ENCODE peak calls at places on chromosomes 4 and X, in six cellular contexts. F, O, K, T, I and B are unnamed samples.

GRCh38 chr4:144579411-144580020 is 66.4 kb upstream of the HHIP start:
- DNase-seq in T (no peak), K (no peak), I (no peak), F (no peak), O (no peak), B (no peak)

GRCh38 chrX:8273451-8273894 is 102.4 kb upstream of the VCX2 start:
- DNase-seq in T (no peak), F (no peak), O (no peak), K (no peak), I (no peak), B (no peak)

GRCh38 chr4:93780080-93780479 is 48.5 kb upstream of the ATOH1 start:
- DNase-seq in T (no peak), F (no peak), O (no peak), I (no peak), K (no peak), B (no peak)

GRCh38 chrX:107710617-107711391 is 64.8 kb downstream of the TSC22D3 start:
- DNase-seq in F (peak; percentile 59), O (peak; percentile 58), T (no peak), K (peak; percentile 46), I (peak; percentile 41), B (peak; percentile 73)

GRCh38 chr4:65018313-65018712 is 609.1 kb upstream of the TECRL start:
- DNase-seq in I (no peak), T (no peak), F (no peak), O (no peak), K (no peak), B (no peak)

GRCh38 chr4:77617203-77617602 is 11.6 kb downstream of the CXCL13 start:
- DNase-seq in I (no peak), T (no peak), F (no peak), K (no peak), O (no peak), B (no peak)

GRCh38 chrX:150316564-150316963 is 46.6 kb upstream of the MAMLD1 start:
- DNase-seq in F (no peak), I (peak; percentile 19), T (no peak), O (no peak), K (no peak), B (no peak)

GRCh38 chr4:89410687-89411086 is 103.1 kb upstream of the GPRIN3 start:
- DNase-seq in I (no peak), T (no peak), K (no peak), O (no peak), F (no peak), B (no peak)

GRCh38 chrX:21905976-21906375 is 34.5 kb upstream of the SMS start:
- DNase-seq in T (no peak), K (no peak), F (no peak), I (no peak), O (no peak), B (no peak)

GRCh38 chrX:314781-315595 is 3.6 kb downstream of the GTPBP6 start:
- DNase-seq in T (no peak), I (no peak), K (no peak), O (no peak), F (no peak), B (no peak)

GRCh38 chr4:7322166-7322991 is 112.4 kb downstream of the PSAPL1 start:
- DNase-seq in I (no peak), K (no peak), O (no peak), F (no peak), T (peak; percentile 68), B (no peak)

GRCh38 chr4:8671712-8672290 is 79.2 kb downstream of the CPZ start:
- DNase-seq in K (no peak), F (no peak), T (no peak), O (no peak), I (no peak), B (no peak)

GRCh38 chr4:125728568-125728967 is 413.8 kb downstream of the FAT4 start:
- DNase-seq in F (no peak), T (no peak), O (no peak), K (peak; percentile 85), I (no peak), B (no peak)

GRCh38 chrX:22314692-22315091 is 42.0 kb downstream of the CBLL2 start:
- DNase-seq in O (no peak), K (no peak), I (no peak), T (no peak), F (no peak), B (no peak)

GRCh38 chr4:184382189-184382846 is 92.0 kb downstream of the IRF2 start:
- DNase-seq in T (no peak), O (no peak), F (no peak), K (no peak), I (no peak), B (no peak)

GRCh38 chrX:110004210-110004609 is 1.3 kb downstream of the TMEM164 start:
- DNase-seq in K (no peak), F (no peak), I (no peak), O (no peak), T (no peak), B (no peak)

GRCh38 chr4:112967109-112967508 is 82.3 kb upstream of the ANK2 start:
- DNase-seq in T (no peak), K (no peak), F (no peak), I (no peak), O (no peak), B (no peak)

GRCh38 chrX:150508461-150509367 is 59.7 kb upstream of the MTM1 start:
- DNase-seq in O (no peak), K (no peak), I (peak; percentile 71), F (no peak), T (peak; percentile 70), B (no peak)

GRCh38 chrX:41695464-41695863 is 6.7 kb downstream of the GPR34 start:
- DNase-seq in T (no peak), F (no peak), K (no peak), I (no peak), O (no peak), B (no peak)

GRCh38 chr4:43757147-43757546 is 691.5 kb downstream of the KCTD8 start:
- DNase-seq in I (no peak), O (no peak), T (no peak), F (no peak), K (no peak), B (no peak)

GRCh38 chr4:13522282-13523104 is 21.8 kb downstream of the NKX3-2 start:
- DNase-seq in T (no peak), I (no peak), K (no peak), O (no peak), F (no peak), B (peak; percentile 21)

GRCh38 chr4:20723019-20723418 is 22.8 kb downstream of the PACRGL start:
- DNase-seq in T (no peak), O (no peak), F (no peak), K (no peak), I (no peak), B (no peak)

GRCh38 chrX:73289039-73289438 is 74.4 kb upstream of the NAP1L2 start:
- DNase-seq in I (no peak), T (no peak), O (no peak), F (peak; percentile 42), K (no peak), B (no peak)

GRCh38 chr4:65623509-65623908 is 46.8 kb downstream of the EPHA5 start:
- DNase-seq in I (no peak), T (no peak), K (no peak), O (no peak), F (no peak), B (no peak)

GRCh38 chrX:110852180-110852579 is 56.6 kb upstream of the CHRDL1 start:
- DNase-seq in F (peak; percentile 58), K (no peak), T (no peak), I (no peak), O (no peak), B (no peak)

GRCh38 chr4:7906171-7906581 is 33.5 kb downstream of the AFAP1 start:
- DNase-seq in I (no peak), T (no peak), K (no peak), O (no peak), F (no peak), B (no peak)

GRCh38 chr4:1756079-1756478 is 34.8 kb downstream of the TACC3 start:
- DNase-seq in I (no peak), T (no peak), F (no peak), O (no peak), K (no peak), B (no peak)

GRCh38 chr4:7383251-7383650 is 51.5 kb downstream of the PSAPL1 start:
- DNase-seq in K (no peak), O (no peak), T (no peak), I (no peak), F (no peak), B (no peak)

GRCh38 chr4:48067536-48067935 is 51.0 kb downstream of the NIPAL1 start:
- DNase-seq in O (no peak), T (no peak), I (no peak), F (no peak), K (no peak), B (no peak)

GRCh38 chr4:31021008-31021407 is 300.8 kb downstream of the PCDH7 start:
- DNase-seq in F (no peak), O (no peak), K (no peak), I (no peak), T (no peak), B (no peak)

GRCh38 chrX:81202413-81202794 is 502 bp downstream of the SH3BGRL start:
- DNase-seq in T (no peak), I (no peak), O (no peak), F (no peak), K (no peak), B (peak; percentile 20)

GRCh38 chr4:143397887-143398286 is 61.2 kb downstream of the GAB1 start:
- DNase-seq in I (no peak), K (no peak), F (no peak), O (no peak), T (no peak), B (no peak)

GRCh38 chrX:94961730-94962129 is 1287.7 kb downstream of the FAM133A start:
- DNase-seq in F (no peak), K (no peak), I (no peak), O (no peak), T (no peak), B (no peak)

GRCh38 chr4:48093949-48094550 is 40.0 kb downstream of the TXK start:
- DNase-seq in K (no peak), F (peak; percentile 13), O (no peak), T (no peak), I (peak; percentile 51), B (no peak)